ENCODE peak calls at places on chromosomes 2 and 18, in seven cellular contexts. B is RWPE1; T is fibroblast of the aortic adventitia; E is activated T-helper 2 cell treated with anti-CD3 and anti-CD28 coated beads, Interferon-gamma antibody, Interleukin-2, Interleukin-4, amounts not matched to agents 10 μg/mL and 5 μg/mL and 100 μg/mL, durations not matched to agents 14 hours and 24 hours and 36 hours; D is AG04450; I is RPMI8226; R is EH. Y is an unnamed sample.

GRCh38 chr2:45242161-45242741 is 233.0 kb upstream of the SIX2 start:
- DNase-seq in R (peak), E (no peak), T (peak), B (no peak), I (no peak), D (no peak), Y (no peak)

GRCh38 chr2:223591596-223591995 is 10.6 kb downstream of the SCG2 start:
- DNase-seq in I (no peak), D (no peak), E (no peak), B (no peak), R (peak), T (no peak), Y (no peak)

GRCh38 chr18:12839526-12840196 is 44.4 kb downstream of the PTPN2 start:
- DNase-seq in B (no peak), D (no peak), E (peak), R (peak), T (peak), I (peak), Y (no peak)

GRCh38 chr2:7014201-7014640 is 97.0 kb downstream of the RNF144A start:
- DNase-seq in B (no peak), D (no peak), I (peak), T (peak), R (no peak), E (peak), Y (no peak)

GRCh38 chr18:32934201-32934600 is 161.4 kb upstream of the KLHL14 start:
- DNase-seq in D (no peak), B (no peak), E (no peak), I (no peak), R (no peak), T (no peak), Y (no peak)

GRCh38 chr2:69601179-69601612 is 42.3 kb downstream of the AAK1 start:
- DNase-seq in R (peak), B (peak), E (no peak), D (peak), I (no peak), T (peak), Y (no peak)

GRCh38 chr18:2857491-2858063 is 10.8 kb downstream of the EMILIN2 start:
- DNase-seq in B (no peak), T (peak), D (no peak), I (no peak), E (no peak), R (peak), Y (no peak)

GRCh38 chr2:122740594-122740948 is 985.1 kb downstream of the TSN start:
- DNase-seq in E (no peak), D (no peak), I (no peak), B (no peak), T (no peak), R (no peak), Y (no peak)

GRCh38 chr18:24420551-24420950 is 5.9 kb upstream of the IMPACT start:
- DNase-seq in B (no peak), I (no peak), R (no peak), T (no peak), D (no peak), E (no peak), Y (no peak)

GRCh38 chr18:45627204-45627526 is 11.9 kb downstream of the SLC14A2 start:
- DNase-seq in R (no peak), E (no peak), D (no peak), B (no peak), T (no peak), I (no peak), Y (no peak)

GRCh38 chr2:239077260-239077659 is 229.4 kb downstream of the TWIST2 start:
- DNase-seq in T (no peak), D (no peak), I (no peak), B (no peak), R (no peak), E (no peak), Y (no peak)

GRCh38 chr2:221999702-222000101 is 299.1 kb downstream of the PAX3 start:
- DNase-seq in E (no peak), B (peak), D (peak), I (no peak), R (peak), T (peak), Y (no peak)

GRCh38 chr2:69933254-69933828 is 18.4 kb downstream of the MXD1 start:
- DNase-seq in E (no peak), D (no peak), B (no peak), R (no peak), I (no peak), T (no peak), Y (no peak)

GRCh38 chr2:159185401-159186130 is 100.9 kb downstream of the WDSUB1 start:
- DNase-seq in B (peak), I (peak), D (no peak), R (peak), T (peak), E (no peak), Y (no peak)

GRCh38 chr18:25275414-25276001 is 76.5 kb downstream of the ZNF521 start:
- DNase-seq in I (peak), D (no peak), R (no peak), B (no peak), T (no peak), E (no peak), Y (no peak)

GRCh38 chr2:173990970-173991819 is 26.0 kb upstream of the SP3 start:
- DNase-seq in E (no peak), R (peak), I (peak), T (peak), D (peak), B (no peak), Y (no peak)

Y was measured in T-helper 17 cell.